ENCODE peak calls at places on chromosomes 16 and 17, in five cellular contexts. One of them, this sample, is unnamed.

GRCh38 chr17:19728114-19728495 is 11.7 kb upstream of the SLC47A2 start:
- DNase-seq in H9: no peak
- DNase-seq in H1: no peak
- DNase-seq in trophoblast cell: no peak
- DNase-seq in mesenchymal stem cell: peak; percentile 89
- DNase-seq in this sample: no peak

GRCh38 chr17:41976142-41976768 is 9.7 kb downstream of the CNP start:
- DNase-seq in H9: no peak
- DNase-seq in H1: no peak
- DNase-seq in trophoblast cell: no peak
- DNase-seq in mesenchymal stem cell: no peak
- DNase-seq in this sample: no peak

GRCh38 chr16:86869288-86870022 is 291.1 kb downstream of the FOXL1 start:
- DNase-seq in H9: no peak
- DNase-seq in H1: no peak
- DNase-seq in trophoblast cell: no peak
- DNase-seq in mesenchymal stem cell: no peak
- DNase-seq in this sample: no peak

GRCh38 chr16:15803608-15804007 is 53.2 kb downstream of the MYH11 start:
- DNase-seq in H9: no peak
- DNase-seq in H1: no peak
- DNase-seq in trophoblast cell: no peak
- DNase-seq in mesenchymal stem cell: no peak
- DNase-seq in this sample: no peak

GRCh38 chr16:30551781-30552180 is 6.4 kb downstream of the ZNF764 start:
- DNase-seq in H9: no peak
- DNase-seq in H1: no peak
- DNase-seq in trophoblast cell: peak; percentile 38
- DNase-seq in mesenchymal stem cell: no peak
- DNase-seq in this sample: no peak

GRCh38 chr16:71746442-71747046 is 22.0 kb upstream of the PHLPP2 start:
- DNase-seq in H9: no peak
- DNase-seq in H1: no peak
- DNase-seq in trophoblast cell: peak; percentile 12
- DNase-seq in mesenchymal stem cell: peak; percentile 49
- DNase-seq in this sample: no peak

GRCh38 chr16:68835970-68836369 is 7.4 kb upstream of the TANGO6 start:
- DNase-seq in H9: no peak
- DNase-seq in H1: no peak
- DNase-seq in trophoblast cell: no peak
- DNase-seq in mesenchymal stem cell: no peak
- DNase-seq in this sample: no peak

GRCh38 chr16:67430504-67431076 is 331 bp upstream of the HSD11B2 start:
- DNase-seq in H9: no peak
- DNase-seq in H1: no peak
- DNase-seq in trophoblast cell: peak; percentile 13
- DNase-seq in mesenchymal stem cell: no peak
- DNase-seq in this sample: peak; percentile 18

GRCh38 chr16:72908362-72908838 is 139.5 kb downstream of the ZFHX3 start:
- DNase-seq in H9: no peak
- DNase-seq in H1: no peak
- DNase-seq in trophoblast cell: no peak
- DNase-seq in mesenchymal stem cell: no peak
- DNase-seq in this sample: no peak

GRCh38 chr17:2564876-2565275 is 28.6 kb upstream of the PAFAH1B1 start:
- DNase-seq in H9: no peak
- DNase-seq in H1: no peak
- DNase-seq in trophoblast cell: no peak
- DNase-seq in mesenchymal stem cell: no peak
- DNase-seq in this sample: no peak

GRCh38 chr16:20336955-20337354 is 9.6 kb upstream of the GP2 start:
- DNase-seq in H9: no peak
- DNase-seq in H1: no peak
- DNase-seq in trophoblast cell: no peak
- DNase-seq in mesenchymal stem cell: no peak
- DNase-seq in this sample: no peak

GRCh38 chr16:561413-561794 is 1.2 kb downstream of the PRR35 start:
- DNase-seq in H9: no peak
- DNase-seq in H1: no peak
- DNase-seq in trophoblast cell: no peak
- DNase-seq in mesenchymal stem cell: no peak
- DNase-seq in this sample: no peak

GRCh38 chr16:70695351-70696070 is 9.7 kb upstream of the MTSS2 start:
- DNase-seq in H9: no peak
- DNase-seq in H1: no peak
- DNase-seq in trophoblast cell: no peak
- DNase-seq in mesenchymal stem cell: peak; percentile 36
- DNase-seq in this sample: no peak

GRCh38 chr17:74567397-74567796 is at the start of gene CD300H:
- DNase-seq in H9: no peak
- DNase-seq in H1: no peak
- DNase-seq in trophoblast cell: no peak
- DNase-seq in mesenchymal stem cell: no peak
- DNase-seq in this sample: no peak

GRCh38 chr16:9159839-9160550 is 68.6 kb downstream of the HAPSTR1 start:
- DNase-seq in H9: peak; percentile 90
- DNase-seq in H1: peak; percentile 83
- DNase-seq in trophoblast cell: peak; percentile 69
- DNase-seq in mesenchymal stem cell: peak; percentile 67
- DNase-seq in this sample: peak; percentile 63

GRCh38 chr17:57608369-57609124 is 136.6 kb downstream of the CCDC182 start:
- DNase-seq in H9: peak; percentile 55
- DNase-seq in H1: no peak
- DNase-seq in trophoblast cell: no peak
- DNase-seq in mesenchymal stem cell: no peak
- DNase-seq in this sample: no peak

GRCh38 chr17:13311301-13311700 is 290.4 kb downstream of the HS3ST3A1 start:
- DNase-seq in H9: no peak
- DNase-seq in H1: no peak
- DNase-seq in trophoblast cell: peak; percentile 59
- DNase-seq in mesenchymal stem cell: peak; percentile 50
- DNase-seq in this sample: no peak

GRCh38 chr16:30715777-30716445 is 16.9 kb downstream of the SRCAP start:
- DNase-seq in H9: no peak
- DNase-seq in H1: no peak
- DNase-seq in trophoblast cell: peak; percentile 55
- DNase-seq in mesenchymal stem cell: peak; percentile 60
- DNase-seq in this sample: no peak

GRCh38 chr17:63232565-63233310 is 213.4 kb downstream of the CYB561 start:
- DNase-seq in H9: peak; percentile 42
- DNase-seq in H1: no peak
- DNase-seq in trophoblast cell: no peak
- DNase-seq in mesenchymal stem cell: no peak
- DNase-seq in this sample: no peak

GRCh38 chr17:16150251-16150859 is 65.0 kb downstream of the NCOR1 start:
- DNase-seq in H9: no peak
- DNase-seq in H1: no peak
- DNase-seq in trophoblast cell: peak; percentile 20
- DNase-seq in mesenchymal stem cell: peak; percentile 55
- DNase-seq in this sample: no peak

GRCh38 chr16:27892879-27893278 is 170.6 kb downstream of the GSG1L start:
- DNase-seq in H9: peak; percentile 71
- DNase-seq in H1: peak; percentile 27
- DNase-seq in trophoblast cell: no peak
- DNase-seq in mesenchymal stem cell: no peak
- DNase-seq in this sample: no peak

GRCh38 chr16:67767953-67768352 is 38.4 kb downstream of the RANBP10 start:
- DNase-seq in H9: no peak
- DNase-seq in H1: no peak
- DNase-seq in trophoblast cell: no peak
- DNase-seq in mesenchymal stem cell: peak; percentile 73
- DNase-seq in this sample: no peak

GRCh38 chr17:10114931-10115535 is 83.4 kb downstream of the GAS7 start:
- DNase-seq in H9: no peak
- DNase-seq in H1: no peak
- DNase-seq in trophoblast cell: peak; percentile 85
- DNase-seq in mesenchymal stem cell: peak; percentile 99
- DNase-seq in this sample: no peak

GRCh38 chr16:21524068-21524751 is 75.2 kb upstream of the METTL9 start:
- DNase-seq in H9: no peak
- DNase-seq in H1: no peak
- DNase-seq in trophoblast cell: no peak
- DNase-seq in mesenchymal stem cell: no peak
- DNase-seq in this sample: no peak

GRCh38 chr16:23952128-23953041 is 116.6 kb downstream of the PRKCB start:
- DNase-seq in H9: no peak
- DNase-seq in H1: no peak
- DNase-seq in trophoblast cell: peak; percentile 14
- DNase-seq in mesenchymal stem cell: no peak
- DNase-seq in this sample: peak; percentile 36

GRCh38 chr17:33461051-33461450 is 168.0 kb upstream of the ASIC2 start:
- DNase-seq in H9: peak; percentile 4
- DNase-seq in H1: no peak
- DNase-seq in trophoblast cell: peak; percentile 52
- DNase-seq in mesenchymal stem cell: no peak
- DNase-seq in this sample: no peak

GRCh38 chr16:67471758-67472384 is 9.1 kb downstream of the ATP6V0D1 start:
- DNase-seq in H9: no peak
- DNase-seq in H1: no peak
- DNase-seq in trophoblast cell: no peak
- DNase-seq in mesenchymal stem cell: no peak
- DNase-seq in this sample: no peak

GRCh38 chr17:41734139-41734948 is at the start of gene HAP1:
- DNase-seq in H9: peak; percentile 84
- DNase-seq in H1: peak; percentile 33
- DNase-seq in trophoblast cell: peak; percentile 14
- DNase-seq in mesenchymal stem cell: peak; percentile 63
- DNase-seq in this sample: peak; percentile 67

GRCh38 chr17:29592850-29593545 is at the start of gene ANKRD13B:
- DNase-seq in H9: no peak
- DNase-seq in H1: no peak
- DNase-seq in trophoblast cell: no peak
- DNase-seq in mesenchymal stem cell: no peak
- DNase-seq in this sample: no peak

DNA sequence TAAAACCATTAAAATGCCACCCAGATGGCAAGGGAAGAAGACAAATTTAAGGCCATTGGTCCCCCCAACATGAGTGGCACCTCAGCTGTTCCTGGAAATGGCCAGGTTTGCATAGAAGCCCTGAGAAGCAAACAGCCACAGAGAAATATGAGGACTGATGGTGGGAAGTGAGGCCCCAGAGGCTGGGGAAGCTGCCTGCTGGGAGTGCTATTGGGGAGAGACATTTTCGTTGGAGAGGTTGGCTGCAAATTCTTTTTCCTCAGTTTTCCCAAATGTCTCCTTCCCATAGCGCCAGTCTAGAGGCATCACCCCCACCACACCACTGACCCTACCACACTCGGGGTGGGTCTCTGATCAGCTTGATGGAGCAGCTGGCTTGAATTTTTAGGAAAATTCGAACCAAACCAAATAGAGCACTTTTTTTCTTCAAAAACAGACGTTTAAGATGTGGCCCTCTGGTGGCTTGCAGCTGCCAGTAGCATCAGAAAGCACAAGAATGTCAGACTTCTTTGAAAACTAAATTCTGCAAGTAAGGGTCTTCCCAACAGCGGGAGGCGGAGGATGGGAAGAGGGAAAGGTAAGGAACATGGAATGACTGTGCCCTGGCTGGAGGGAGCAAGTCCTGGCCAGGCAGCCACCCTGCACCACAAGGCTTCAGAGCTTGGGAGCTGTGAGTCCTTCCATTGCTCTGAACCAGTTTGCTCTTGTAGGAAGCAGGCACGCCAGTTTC is 13.2 kb upstream of the SLC12A3 start:
- DNase-seq in H9: peak; percentile 65
- DNase-seq in H1: peak; percentile 29
- DNase-seq in trophoblast cell: no peak
- DNase-seq in mesenchymal stem cell: no peak
- DNase-seq in this sample: no peak
- H2BK12ac ChIP-seq in H9: no peak overlapping the region
- H2BK12ac ChIP-seq in H1: peak overlapping the region; percentile 55
- H2BK12ac ChIP-seq in trophoblast cell: no peak overlapping the region
- H2BK12ac ChIP-seq in mesenchymal stem cell: peak overlapping the region; percentile 60
- H2BK12ac ChIP-seq in this sample: no peak overlapping the region

GRCh38 chr16:83952940-83953795 is at the start of gene OSGIN1:
- DNase-seq in H9: peak; percentile 81
- DNase-seq in H1: no peak
- DNase-seq in trophoblast cell: peak; percentile 84
- DNase-seq in mesenchymal stem cell: peak; percentile 95
- DNase-seq in this sample: no peak

GRCh38 chr16:83952587-83952939 is 477 bp upstream of the OSGIN1 start:
- DNase-seq in H9: no peak
- DNase-seq in H1: no peak
- DNase-seq in trophoblast cell: no peak
- DNase-seq in mesenchymal stem cell: no peak
- DNase-seq in this sample: no peak

GRCh38 chr16:83949724-83950001 is 3.4 kb upstream of the OSGIN1 start:
- DNase-seq in H9: no peak
- DNase-seq in H1: no peak
- DNase-seq in trophoblast cell: no peak
- DNase-seq in mesenchymal stem cell: no peak
- DNase-seq in this sample: no peak

GRCh38 chr16:83948914-83949723 is 3.9 kb upstream of the OSGIN1 start:
- DNase-seq in H9: no peak
- DNase-seq in H1: no peak
- DNase-seq in trophoblast cell: no peak
- DNase-seq in mesenchymal stem cell: no peak
- DNase-seq in this sample: no peak

GRCh38 chr16:83951544-83951943 is 1.5 kb upstream of the OSGIN1 start:
- DNase-seq in H9: no peak
- DNase-seq in H1: no peak
- DNase-seq in trophoblast cell: no peak
- DNase-seq in mesenchymal stem cell: no peak
- DNase-seq in this sample: no peak
- H2AK5ac ChIP-seq in H9: no peak overlapping the region
- H2AK5ac ChIP-seq in H1: no peak overlapping the region
- H2AK5ac ChIP-seq in trophoblast cell: no peak overlapping the region
- H2AK5ac ChIP-seq in mesenchymal stem cell: no peak overlapping the region
- H2AK5ac ChIP-seq in this sample: no peak overlapping the region

GRCh38 chr17:337866-338265 is 14.7 kb downstream of the RPH3AL start:
- DNase-seq in H9: no peak
- DNase-seq in H1: no peak
- DNase-seq in trophoblast cell: no peak
- DNase-seq in mesenchymal stem cell: no peak
- DNase-seq in this sample: no peak
- H3K27ac ChIP-seq in H9: no peak overlapping the region
- H3K27ac ChIP-seq in H1: no peak overlapping the region
- H3K27ac ChIP-seq in trophoblast cell: no peak overlapping the region
- H3K27ac ChIP-seq in mesenchymal stem cell: no peak overlapping the region
- H3K27ac ChIP-seq in this sample: no peak overlapping the region

DNA sequence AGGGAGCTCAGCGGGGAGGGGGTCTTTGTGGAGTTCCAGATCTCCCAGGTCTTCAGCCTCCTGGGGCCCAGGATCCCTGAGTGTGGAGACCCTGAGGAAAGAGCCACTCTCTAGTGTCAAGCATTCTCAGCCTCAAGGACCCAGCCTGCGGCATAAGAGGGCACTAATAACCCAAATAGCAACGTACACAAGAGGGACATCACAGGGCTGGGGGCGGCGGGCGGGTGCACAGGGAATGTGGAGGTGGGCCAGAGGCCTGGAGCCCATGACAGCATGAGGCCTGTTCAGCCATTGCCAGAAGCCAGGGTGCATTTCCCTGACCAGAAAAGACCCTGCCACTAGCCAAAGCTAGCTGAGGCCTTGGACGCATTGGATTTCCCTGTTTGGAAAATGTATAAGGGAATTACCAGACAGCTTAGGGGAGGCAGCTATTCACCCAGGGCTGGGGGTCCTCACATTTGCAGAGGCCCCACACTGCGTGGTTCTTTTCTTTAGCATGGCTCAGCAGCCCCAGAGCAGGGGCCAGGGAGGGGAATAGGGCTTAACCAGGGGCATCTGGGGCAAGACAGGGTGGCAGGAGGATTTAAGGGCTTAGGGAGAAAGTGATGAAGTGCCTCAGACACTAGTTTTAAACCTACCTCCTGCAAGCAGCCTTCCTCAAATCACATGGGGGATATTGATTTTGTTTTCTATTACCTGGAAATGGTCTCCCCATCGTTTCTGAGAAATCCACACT is 13.5 kb upstream of the ALOX15B start:
- DNase-seq in H9: peak; percentile 26
- DNase-seq in H1: no peak
- DNase-seq in trophoblast cell: no peak
- DNase-seq in mesenchymal stem cell: no peak
- DNase-seq in this sample: no peak
- H2BK12ac ChIP-seq in H9: no peak overlapping the region
- H2BK12ac ChIP-seq in H1: no peak overlapping the region
- H2BK12ac ChIP-seq in trophoblast cell: peak overlapping the region; percentile 17
- H2BK12ac ChIP-seq in mesenchymal stem cell: no peak overlapping the region
- H2BK12ac ChIP-seq in this sample: no peak overlapping the region